ENCODE peak calls at places on chromosomes 2 and 18, in seven cellular contexts. S is SK-N-SH, J is H1, H is HepG2, R is GM12878, G is HCT116, F is K562. D is an unnamed sample.
A peak's percentile ranks its signal among the peaks of the same experiment; 100 is the strongest.

GRCh38 chr2:64698668-64699444 is 45.1 kb upstream of the SERTAD2 start:
- DNase-seq in S (no peak), J (no peak), H (peak; percentile 72), R (peak; percentile 83), G (peak; percentile 24), F (no peak), D (no peak)

GRCh38 chr2:32446362-32446761 is 89.5 kb downstream of the BIRC6 start:
- DNase-seq in S (no peak), J (no peak), H (no peak), R (no peak), G (no peak), F (no peak), D (no peak)

GRCh38 chr2:44674473-44675299 is 266.8 kb upstream of the SIX3 start:
- DNase-seq in S (no peak), J (no peak), H (no peak), R (no peak), G (no peak), F (no peak), D (no peak)

GRCh38 chr2:60260646-60261296 is 292.7 kb downstream of the BCL11A start:
- DNase-seq in S (no peak), J (no peak), H (no peak), R (no peak), G (peak; percentile 6), F (no peak), D (no peak)

GRCh38 chr2:181573140-181573736 is 83.7 kb downstream of the CERKL start:
- DNase-seq in S (peak; percentile 26), J (no peak), H (peak; percentile 45), R (no peak), G (peak; percentile 54), F (no peak), D (no peak)

GRCh38 chr2:70247364-70248144 is 874 bp downstream of the TIA1 start:
- DNase-seq in S (no peak), J (no peak), H (no peak), R (no peak), G (no peak), F (no peak), D (no peak)

GRCh38 chr2:221529943-221530652 is 42.0 kb downstream of the EPHA4 start:
- DNase-seq in S (no peak), J (no peak), H (no peak), R (no peak), G (no peak), F (no peak), D (peak; percentile 10)

GRCh38 chr2:161241894-161242293 is 66.3 kb upstream of the PSMD14 start:
- DNase-seq in S (no peak), J (no peak), H (no peak), R (no peak), G (no peak), F (no peak), D (no peak)

GRCh38 chr2:143264851-143265250 is 135.6 kb downstream of the ARHGAP15 start:
- DNase-seq in S (no peak), J (no peak), H (no peak), R (no peak), G (no peak), F (no peak), D (no peak)

GRCh38 chr2:133509777-133510176 is 58.5 kb downstream of the NCKAP5 start:
- DNase-seq in S (no peak), J (no peak), H (no peak), R (no peak), G (no peak), F (no peak), D (no peak)

GRCh38 chr2:224971214-224971613 is 71.1 kb downstream of the DOCK10 start:
- DNase-seq in S (no peak), J (peak; percentile 51), H (no peak), R (no peak), G (peak; percentile 75), F (no peak), D (no peak)

GRCh38 chr2:6168485-6168884 is 476.3 kb downstream of the SOX11 start:
- DNase-seq in S (no peak), J (no peak), H (no peak), R (no peak), G (no peak), F (no peak), D (no peak)

GRCh38 chr2:159671047-159671446 is 41.3 kb upstream of the MARCHF7 start:
- DNase-seq in S (no peak), J (no peak), H (no peak), R (no peak), G (no peak), F (no peak), D (no peak)

GRCh38 chr2:71220743-71221142 is 6.2 kb downstream of the PAIP2B start:
- DNase-seq in S (no peak), J (no peak), H (no peak), R (no peak), G (no peak), F (no peak), D (no peak)

GRCh38 chr2:29033656-29034055 is 40.7 kb downstream of the PCARE start:
- DNase-seq in S (no peak), J (no peak), H (no peak), R (no peak), G (no peak), F (no peak), D (no peak)

GRCh38 chr2:98664323-98664722 is 55.9 kb downstream of the UNC50 start:
- DNase-seq in S (no peak), J (no peak), H (no peak), R (no peak), G (peak; percentile 13), F (no peak), D (no peak)

GRCh38 chr2:25234756-25235155 is 66.4 kb upstream of the POMC start:
- DNase-seq in S (no peak), J (no peak), H (no peak), R (no peak), G (no peak), F (no peak), D (no peak)

GRCh38 chr2:226403360-226403759 is 396.3 kb downstream of the IRS1 start:
- DNase-seq in S (no peak), J (no peak), H (peak; percentile 94), R (no peak), G (no peak), F (no peak), D (no peak)

GRCh38 chr2:152558174-152559091 is 158.8 kb downstream of the PRPF40A start:
- DNase-seq in S (no peak), J (no peak), H (no peak), R (no peak), G (no peak), F (no peak), D (no peak)

GRCh38 chr2:70467237-70467636 is 86.4 kb downstream of the TGFA start:
- DNase-seq in S (no peak), J (no peak), H (no peak), R (no peak), G (no peak), F (no peak), D (no peak)

GRCh38 chr18:48052291-48052840 is 121.9 kb upstream of the SMAD2 start:
- DNase-seq in S (no peak), J (no peak), H (no peak), R (no peak), G (no peak), F (no peak), D (no peak)

GRCh38 chr2:182300603-182301002 is 126.2 kb downstream of the PDE1A start:
- DNase-seq in S (no peak), J (no peak), H (no peak), R (no peak), G (no peak), F (no peak), D (no peak)

DNA sequence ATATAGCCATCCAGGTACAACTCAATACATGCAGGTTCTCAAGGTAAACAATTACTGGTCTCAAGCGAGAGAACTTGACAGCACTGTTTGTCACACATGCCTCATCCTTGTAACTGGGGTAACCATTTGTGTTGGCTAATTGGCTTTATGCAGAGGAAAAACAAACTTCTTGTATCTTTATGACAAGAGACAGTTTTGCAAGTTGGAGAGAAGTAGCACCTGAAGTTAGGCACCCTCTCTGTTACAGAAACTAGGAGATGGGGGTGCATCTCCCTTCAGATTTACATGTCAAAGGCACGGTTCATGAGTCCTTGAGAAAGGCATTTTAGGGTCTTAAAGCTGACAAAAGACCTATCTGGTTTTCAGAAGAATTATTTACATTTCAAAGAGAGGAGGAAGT is 241.7 kb downstream of the CD226 start:
- DNase-seq in S (no peak), J (no peak), H (no peak), R (no peak), G (no peak), F (no peak), D (no peak)
- TF ChIP-seq JUND in S (no peak), J (peak; percentile 23), H (no peak), R (no peak), G (no peak), F (no peak), D (no peak)

DNA sequence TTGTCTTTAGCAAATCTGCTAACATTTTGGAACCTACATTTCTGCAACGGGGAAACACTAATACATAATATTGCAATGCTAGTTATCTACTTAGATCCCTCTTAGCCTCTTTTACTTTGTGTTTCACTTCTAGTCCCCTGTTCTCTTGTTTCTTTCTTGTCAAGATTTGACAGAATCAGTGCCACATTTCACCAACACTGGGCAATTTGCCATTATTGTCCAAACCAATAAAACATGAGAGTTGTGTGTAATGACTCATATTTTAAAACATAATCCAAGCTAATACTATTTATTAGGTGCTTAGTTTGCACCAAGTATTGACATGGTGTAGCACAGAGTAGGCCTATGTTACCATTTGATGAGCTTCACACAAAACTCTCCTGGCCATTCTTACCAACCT is 33.7 kb upstream of the ACVR1C start:
- DNase-seq in S (no peak), J (no peak), H (no peak), R (no peak), G (no peak), F (no peak), D (no peak)
- TF ChIP-seq JUND in S (peak; percentile 8), J (no peak), H (no peak), R (no peak), G (no peak), F (no peak), D (no peak)

DNA sequence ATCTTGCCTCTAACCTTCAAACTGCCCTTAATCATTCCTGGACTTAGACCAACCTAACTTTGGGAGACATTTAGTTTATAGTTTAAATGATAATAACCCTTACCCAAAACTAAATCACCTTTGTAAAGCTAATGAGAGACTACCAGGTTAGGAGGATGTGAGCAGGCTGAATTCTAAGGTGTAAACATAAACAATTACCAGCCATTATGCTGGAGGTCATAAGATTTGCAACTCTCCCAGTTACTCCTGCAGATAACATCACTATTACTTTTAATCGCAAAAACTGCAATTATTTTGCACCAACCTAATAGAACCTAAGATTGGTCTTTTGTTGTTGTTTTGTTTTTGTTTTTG is 86.5 kb upstream of the MSH6 start:
- DNase-seq in S (no peak), J (no peak), H (no peak), R (no peak), G (no peak), F (no peak), D (no peak)
- TF ChIP-seq JUND in S (no peak), J (no peak), H (no peak), R (no peak), G (no peak), F (no peak), D (no peak)

DNA sequence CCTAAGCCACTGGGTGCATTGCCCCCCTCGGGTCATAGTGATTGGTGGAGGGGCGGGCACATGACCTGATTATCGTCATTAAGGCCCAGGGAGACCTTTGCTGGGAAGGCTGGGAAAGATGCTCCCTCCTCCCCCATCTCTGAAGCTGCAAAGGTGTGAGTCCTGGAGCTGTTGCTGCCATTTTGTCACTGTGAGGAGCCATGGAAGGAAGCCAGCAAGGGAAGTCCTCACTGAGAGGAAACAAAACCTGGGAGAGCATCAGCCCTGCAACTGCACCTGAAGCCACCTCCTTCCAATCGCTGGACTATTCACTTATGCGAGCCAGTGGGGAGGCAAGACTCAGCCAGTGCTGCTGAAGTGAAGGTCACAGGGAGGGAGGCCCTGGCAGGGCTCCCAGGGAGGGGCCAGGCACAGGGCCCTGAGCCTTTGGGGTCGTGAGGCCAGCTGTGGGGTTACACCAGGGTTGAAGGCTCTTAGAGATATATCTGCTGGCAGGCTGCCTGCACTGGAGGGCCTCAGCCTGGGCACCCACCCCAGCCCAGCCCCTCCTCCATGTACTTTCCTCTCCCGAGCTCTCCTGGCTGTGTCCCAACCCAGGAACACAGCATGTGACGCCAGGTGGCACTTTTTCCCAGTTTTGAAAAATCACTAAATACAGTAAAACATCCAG is 10.7 kb upstream of the FAHD2A start:
- DNase-seq in S (no peak), J (no peak), H (peak; percentile 53), R (no peak), G (no peak), F (no peak), D (no peak)
- TF ChIP-seq JUND in S (no peak), J (no peak), H (no peak), R (no peak), G (no peak), F (no peak), D (no peak)